ENCODE peak calls at places on chromosomes 13 and 19, in six cellular contexts. Z is endothelial cell of umbilical vein, C is A549, S is GM12878, T is HepG2, K is K562. V is an unnamed sample.

GRCh38 chr13:36992362-36992761 is 6.8 kb downstream of the ALG5 start:
- DNase-seq in Z (no peak), C (no peak), S (no peak), T (no peak), K (no peak), V (no peak)

GRCh38 chr13:79679334-79679733 is 198.4 kb downstream of the NDFIP2 start:
- DNase-seq in Z (peak), C (peak), S (no peak), T (peak), K (peak), V (peak)

GRCh38 chr13:30307194-30307965 is at the start of gene KATNAL1:
- DNase-seq in Z (peak), C (peak), S (no peak), T (peak), K (peak), V (peak)

GRCh38 chr13:62193919-62194318 is 778.3 kb upstream of the PCDH20 start:
- DNase-seq in Z (no peak), C (no peak), S (no peak), T (no peak), K (no peak), V (no peak)

GRCh38 chr19:9487016-9487415 is 11.4 kb downstream of the ZNF560 start:
- DNase-seq in Z (no peak), C (no peak), S (no peak), T (no peak), K (no peak), V (peak)

GRCh38 chr19:50835785-50836542 is 2.6 kb upstream of the KLK15 start:
- DNase-seq in Z (peak), C (peak), S (peak), T (peak), K (peak), V (peak)

GRCh38 chr13:110683203-110683883 is 22.6 kb downstream of the CARS2 start:
- DNase-seq in Z (peak), C (no peak), S (no peak), T (peak), K (peak), V (no peak)

GRCh38 chr13:57418067-57418677 is 213.4 kb upstream of the PCDH17 start:
- DNase-seq in Z (no peak), C (no peak), S (no peak), T (no peak), K (no peak), V (peak)

GRCh38 chr13:61277877-61278276 is 137.8 kb downstream of the PCDH20 start:
- DNase-seq in Z (no peak), C (no peak), S (no peak), T (no peak), K (no peak), V (no peak)

GRCh38 chr13:79018166-79018565 is 359.2 kb upstream of the OBI1 start:
- DNase-seq in Z (no peak), C (no peak), S (no peak), T (no peak), K (no peak), V (no peak)

GRCh38 chr13:79646880-79647279 is 165.9 kb downstream of the NDFIP2 start:
- DNase-seq in Z (peak), C (no peak), S (no peak), T (no peak), K (no peak), V (no peak)

GRCh38 chr19:51690359-51691121 is 2.6 kb upstream of the SPACA6 start:
- DNase-seq in Z (peak), C (peak), S (no peak), T (no peak), K (peak), V (peak)

GRCh38 chr19:8609210-8610040 is 1.1 kb downstream of the ADAMTS10 start:
- DNase-seq in Z (peak), C (peak), S (no peak), T (peak), K (no peak), V (peak)

GRCh38 chr13:23871616-23872220 is 17.5 kb downstream of the MIPEP start:
- DNase-seq in Z (peak), C (no peak), S (no peak), T (peak), K (no peak), V (peak)

GRCh38 chr13:26475176-26476110 is 82.0 kb upstream of the WASF3 start:
- DNase-seq in Z (no peak), C (no peak), S (no peak), T (no peak), K (no peak), V (no peak)

GRCh38 chr13:60001892-60002291 is 161.8 kb downstream of the DIAPH3 start:
- DNase-seq in Z (no peak), C (no peak), S (no peak), T (no peak), K (no peak), V (no peak)

GRCh38 chr19:18377026-18377425 is 8.9 kb upstream of the GDF15 start:
- DNase-seq in Z (no peak), C (no peak), S (no peak), T (no peak), K (no peak), V (no peak)

GRCh38 chr19:5554828-5555227 is 12.9 kb downstream of the TINCR start:
- DNase-seq in Z (no peak), C (no peak), S (no peak), T (no peak), K (no peak), V (no peak)

GRCh38 chr13:79525458-79525857 is 44.5 kb downstream of the NDFIP2 start:
- DNase-seq in Z (peak), C (no peak), S (no peak), T (peak), K (peak), V (peak)

GRCh38 chr13:75359266-75359665 is 122.7 kb downstream of the TBC1D4 start:
- DNase-seq in Z (no peak), C (peak), S (no peak), T (no peak), K (no peak), V (no peak)

DNA sequence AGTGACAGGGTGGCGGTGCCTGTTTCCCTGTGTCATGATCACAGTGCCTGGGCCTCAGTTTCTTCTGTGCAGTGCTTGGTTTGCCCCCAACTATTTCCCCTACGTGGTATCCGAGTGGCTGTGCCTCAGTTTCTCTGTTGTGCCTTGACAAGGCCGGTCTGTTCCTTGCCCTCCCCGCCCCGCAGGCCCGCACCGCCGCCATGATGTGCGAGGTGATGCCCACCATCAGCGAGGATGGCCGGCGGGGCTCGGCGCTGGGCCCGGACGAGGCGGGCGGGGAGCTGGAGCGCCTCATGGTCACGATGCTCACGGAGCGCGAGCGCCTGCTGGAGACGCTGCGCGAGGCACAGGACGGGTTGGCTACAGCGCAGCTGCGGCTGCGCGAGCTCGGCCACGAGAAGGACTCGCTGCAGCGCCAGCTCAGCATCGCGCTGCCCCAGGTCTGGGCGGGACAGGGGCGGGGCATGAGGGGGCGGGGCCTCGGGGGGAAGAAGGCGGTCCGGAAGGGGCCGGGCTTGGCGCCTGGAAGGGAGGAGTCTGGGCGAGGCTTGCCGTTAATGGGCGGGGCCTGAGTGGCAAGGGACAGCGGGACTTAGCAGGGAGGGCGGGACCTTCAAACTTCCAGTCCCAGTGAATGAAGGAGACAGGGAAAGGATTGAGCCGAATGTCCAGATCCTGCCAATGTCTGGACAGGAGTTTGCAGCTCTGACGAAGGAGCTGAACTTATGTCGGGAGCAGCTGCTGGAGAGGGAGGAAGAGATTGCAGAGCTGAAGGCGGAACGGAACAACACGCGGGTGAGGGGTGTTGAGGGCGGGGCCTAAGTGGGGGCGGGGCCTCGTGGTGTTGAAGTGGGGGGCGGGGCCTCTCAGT is 8.6 kb downstream of the PPFIA3 start:
- DNase-seq in Z (peak), C (peak), S (peak), T (peak), K (peak), V (peak)
- TF ChIP-seq POLR2A in Z (no peak), C (peak), S (peak), T (peak), K (peak), V (peak)

GRCh38 chr19:34974631-34975030 is 10.6 kb upstream of the ZNF792 start:
- DNase-seq in Z (no peak), C (no peak), S (no peak), T (no peak), K (no peak), V (no peak)
- TF ChIP-seq MAX in Z (no peak), C (no peak), S (no peak), T (no peak), K (no peak), V (no peak)

GRCh38 chr13:35784286-35784951 is 307.9 kb upstream of the MAB21L1 start:
- DNase-seq in Z (no peak), C (no peak), S (no peak), T (peak), K (no peak), V (no peak)

GRCh38 chr13:35781044-35781443 is 304.6 kb upstream of the MAB21L1 start:
- DNase-seq in Z (no peak), C (no peak), S (no peak), T (no peak), K (no peak), V (no peak)

GRCh38 chr13:35782793-35783192 is 306.3 kb upstream of the MAB21L1 start:
- DNase-seq in Z (no peak), C (no peak), S (no peak), T (no peak), K (no peak), V (no peak)

GRCh38 chr13:35780613-35781012 is 304.1 kb upstream of the MAB21L1 start:
- DNase-seq in Z (no peak), C (no peak), S (no peak), T (no peak), K (no peak), V (no peak)

GRCh38 chr13:35781661-35782060 is 305.2 kb upstream of the MAB21L1 start:
- DNase-seq in Z (no peak), C (no peak), S (no peak), T (no peak), K (no peak), V (no peak)
- H3K4me3 ChIP-seq in Z (no peak), C (no peak), S (no peak), T (no peak), K (no peak), V (no peak)

GRCh38 chr19:48635263-48635965 is 1.8 kb downstream of the DBP start:
- DNase-seq in Z (peak), C (peak), S (no peak), T (no peak), K (peak), V (peak)
- TF ChIP-seq POLR2A in Z (no peak), C (peak), S (peak), T (peak), K (no peak), V (no peak)